ENCODE peak calls at places on chromosomes 6 and 20, in ten cellular contexts. Q is body of pancreas; A is A549; Z is PC-3; B is heart left ventricle; Y is CD4-positive, alpha-beta T cell; H is cardiac muscle cell; G is lower leg skin; L is A673; E is H9. X is an unnamed sample.

GRCh38 chr6:157317129-157317814 is 6.0 kb downstream of the TMEM242 start:
- DNase-seq in Z (peak), Y (no peak), Q (peak), L (peak), G (peak), B (peak), E (no peak), A (peak), H (peak), X (peak)

GRCh38 chr6:147116043-147116442 is 88.2 kb upstream of the STXBP5 start:
- DNase-seq in Z (no peak), A (no peak), Y (no peak), G (no peak), E (no peak), Q (no peak), L (no peak), H (no peak), B (no peak), X (no peak)

GRCh38 chr6:131379951-131380350 is 193.1 kb upstream of the ARG1 start:
- DNase-seq in Z (peak), Y (no peak), B (no peak), H (peak), E (no peak), L (no peak), Q (no peak), A (no peak), G (no peak), X (no peak)

GRCh38 chr20:50127587-50128519 is 14.9 kb upstream of the UBE2V1 start:
- DNase-seq in Z (no peak), E (no peak), B (no peak), Q (no peak), G (no peak), L (no peak), H (no peak), Y (no peak), A (no peak), X (no peak)

GRCh38 chr6:48701572-48701971 is 590.6 kb upstream of the PTCHD4 start:
- DNase-seq in B (no peak), E (no peak), A (no peak), Y (no peak), G (no peak), L (no peak), Q (no peak), Z (no peak), H (no peak), X (peak)

GRCh38 chr6:149923327-149923986 is 536 bp upstream of the RAET1G start:
- DNase-seq in L (no peak), H (no peak), Z (no peak), Q (no peak), Y (no peak), E (no peak), B (no peak), G (no peak), A (no peak), X (no peak)

GRCh38 chr6:155530219-155530834 is 74.7 kb upstream of the NOX3 start:
- DNase-seq in H (peak), G (no peak), Z (peak), B (no peak), E (no peak), L (peak), A (peak), Q (no peak), Y (no peak), X (no peak)

GRCh38 chr6:56406276-56407269 is 159.2 kb upstream of the COL21A1 start:
- DNase-seq in L (no peak), H (no peak), B (no peak), A (no peak), Y (no peak), Q (no peak), Z (no peak), G (no peak), E (no peak), X (no peak)

GRCh38 chr6:148445620-148446019 is 103.0 kb downstream of the SASH1 start:
- DNase-seq in Z (peak), A (no peak), Y (no peak), Q (no peak), H (peak), E (no peak), G (no peak), L (no peak), B (no peak), X (no peak)

GRCh38 chr6:31216208-31216898 is 45.9 kb upstream of the POU5F1 start:
- DNase-seq in B (no peak), Q (no peak), E (no peak), Y (no peak), Z (no peak), G (no peak), L (no peak), H (no peak), A (no peak), X (no peak)

GRCh38 chr20:3783516-3784225 is 2.4 kb upstream of the SPEF1 start:
- DNase-seq in B (no peak), Z (no peak), A (no peak), L (no peak), E (no peak), Q (no peak), G (no peak), Y (no peak), H (no peak), X (no peak)

GRCh38 chr6:46135176-46135575 is 5.4 kb downstream of the ENPP4 start:
- DNase-seq in H (no peak), E (no peak), Y (no peak), Q (no peak), A (no peak), G (no peak), L (no peak), B (no peak), Z (no peak), X (no peak)

GRCh38 chr6:139979021-139979721 is 604.7 kb upstream of the CITED2 start:
- DNase-seq in L (no peak), A (no peak), H (peak), Y (no peak), G (no peak), E (no peak), Z (no peak), B (peak), Q (no peak), X (peak)

GRCh38 chr6:147105786-147106185 is 98.4 kb upstream of the STXBP5 start:
- DNase-seq in Y (no peak), G (no peak), L (no peak), H (no peak), Q (no peak), Z (no peak), E (no peak), A (no peak), B (no peak), X (no peak)

GRCh38 chr6:110617057-110617456 is 140.6 kb upstream of the SLC22A16 start:
- DNase-seq in G (no peak), Q (no peak), L (no peak), A (no peak), Z (no peak), Y (no peak), H (no peak), B (no peak), E (no peak), X (no peak)

GRCh38 chr6:110620065-110620464 is 143.7 kb upstream of the SLC22A16 start:
- DNase-seq in A (no peak), H (no peak), L (no peak), Z (no peak), Q (no peak), Y (no peak), B (no peak), G (no peak), E (no peak), X (no peak)

GRCh38 chr6:110619275-110619908 is 143.0 kb upstream of the SLC22A16 start:
- DNase-seq in E (no peak), Y (no peak), A (no peak), L (no peak), Q (no peak), Z (no peak), H (no peak), G (no peak), B (no peak), X (no peak)

GRCh38 chr6:110621061-110621460 is 144.6 kb upstream of the SLC22A16 start:
- DNase-seq in L (no peak), G (no peak), Q (no peak), Z (no peak), Y (no peak), H (no peak), E (no peak), A (no peak), B (no peak), X (no peak)

DNA sequence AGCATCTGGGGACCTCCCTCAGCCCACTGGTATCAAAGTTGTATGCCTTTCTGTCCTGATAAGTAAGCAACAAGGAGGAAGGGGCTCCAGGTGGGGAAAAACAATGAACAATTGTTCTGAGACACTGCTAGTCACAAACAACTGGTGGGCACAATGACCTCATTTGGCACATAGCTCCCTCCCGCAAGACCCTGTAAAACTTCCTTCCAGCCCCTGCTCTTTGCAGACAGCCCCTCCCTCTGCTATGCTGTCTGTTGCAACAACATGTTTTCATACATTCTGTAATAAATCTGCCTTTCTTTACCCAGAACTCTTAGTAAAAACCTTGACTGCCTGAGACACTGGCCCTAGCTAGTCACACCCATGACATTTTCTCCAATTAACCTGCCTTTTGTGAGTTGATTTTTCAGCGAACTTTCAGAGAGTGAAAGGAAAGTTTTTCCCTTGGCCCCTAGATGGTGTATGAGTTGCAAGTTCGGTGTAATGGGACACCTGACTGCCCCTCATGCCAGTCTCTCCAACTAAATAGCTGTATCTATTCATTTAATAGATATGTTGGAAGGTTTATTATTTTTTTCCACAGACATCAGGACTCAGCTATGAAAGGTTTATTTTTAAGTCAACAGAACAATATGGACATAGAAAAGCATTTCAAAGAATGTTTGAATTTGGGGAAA is 142.3 kb upstream of the SLC22A16 start:
- DNase-seq in G (no peak), Y (no peak), E (no peak), L (no peak), Z (peak), H (no peak), A (peak), Q (no peak), B (no peak), X (no peak)
- TF ChIP-seq CTCF in G (no peak), Y (no peak), E (peak), L (peak), Z (peak), H (peak), A (peak), Q (peak), B (no peak), X (no peak)

GRCh38 chr6:2103644-2104523 is 141.5 kb downstream of the GMDS start:
- DNase-seq in E (no peak), A (peak), Y (no peak), Z (peak), Q (peak), B (no peak), H (peak), G (no peak), L (peak), X (no peak)
- TF ChIP-seq CTCF in E (peak), A (peak), Y (peak), Z (peak), Q (peak), B (peak), H (peak), G (no peak), L (peak), X (peak)

GRCh38 chr6:138289739-138290138 is 71.4 kb upstream of the PBOV1 start:
- DNase-seq in H (no peak), L (no peak), A (peak), G (no peak), B (no peak), Y (no peak), E (peak), Z (peak), Q (peak), X (no peak)
- TF ChIP-seq CTCF in H (peak), L (peak), A (no peak), G (no peak), B (peak), Y (no peak), E (peak), Z (peak), Q (peak), X (no peak)

DNA sequence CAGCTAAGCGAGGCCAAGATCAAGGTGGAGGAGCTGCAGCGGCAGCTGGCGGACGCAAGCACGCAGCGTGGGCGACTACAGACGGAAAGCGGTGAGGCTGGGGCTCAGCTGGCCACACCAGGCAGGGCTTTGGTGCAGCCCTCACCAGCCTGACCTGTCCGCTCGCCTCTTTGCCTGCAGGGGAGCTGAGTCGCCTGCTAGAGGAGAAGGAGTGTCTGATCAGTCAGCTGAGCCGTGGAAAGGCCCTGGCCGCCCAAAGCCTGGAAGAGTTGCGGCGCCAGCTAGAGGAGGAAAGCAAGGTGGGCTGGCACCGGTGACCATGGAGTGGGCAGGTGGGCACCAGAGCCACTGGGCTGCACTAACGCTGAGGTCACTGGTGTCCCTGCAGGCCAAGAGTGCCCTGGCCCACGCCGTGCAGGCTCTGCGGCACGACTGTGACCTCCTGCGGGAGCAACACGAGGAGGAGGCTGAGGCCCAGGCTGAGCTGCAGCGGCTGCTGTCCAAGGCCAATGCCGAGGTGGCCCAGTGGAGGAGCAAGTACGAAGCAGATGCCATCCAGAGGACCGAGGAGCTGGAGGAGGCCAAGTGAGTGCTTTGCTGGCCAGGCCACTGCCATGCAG is 42.8 kb downstream of the MYH7B start:
- DNase-seq in A (no peak), E (peak), Y (no peak), G (no peak), L (no peak), B (peak), H (no peak), Z (no peak), Q (no peak), X (no peak)
- TF ChIP-seq CTCF in A (no peak), E (peak), Y (no peak), G (no peak), L (no peak), B (no peak), H (no peak), Z (peak), Q (no peak), X (no peak)

GRCh38 chr20:2692036-2692885 is at the start of gene EBF4:
- DNase-seq in A (peak), B (peak), Y (no peak), L (no peak), H (peak), E (peak), Q (peak), Z (no peak), G (no peak), X (peak)

GRCh38 chr20:2693996-2694471 is 1.5 kb downstream of the EBF4 start:
- DNase-seq in G (no peak), Y (no peak), H (peak), L (no peak), Z (no peak), E (peak), A (no peak), B (peak), Q (no peak), X (no peak)

GRCh38 chr20:2694519-2694918 is 1.9 kb downstream of the EBF4 start:
- DNase-seq in L (no peak), A (no peak), E (no peak), Z (no peak), Q (no peak), G (no peak), Y (no peak), B (no peak), H (no peak), X (no peak)

GRCh38 chr20:2692886-2693285 is 306 bp downstream of the EBF4 start:
- DNase-seq in E (no peak), Q (no peak), Y (no peak), L (no peak), H (peak), Z (no peak), A (no peak), G (no peak), B (no peak), X (no peak)

DNA sequence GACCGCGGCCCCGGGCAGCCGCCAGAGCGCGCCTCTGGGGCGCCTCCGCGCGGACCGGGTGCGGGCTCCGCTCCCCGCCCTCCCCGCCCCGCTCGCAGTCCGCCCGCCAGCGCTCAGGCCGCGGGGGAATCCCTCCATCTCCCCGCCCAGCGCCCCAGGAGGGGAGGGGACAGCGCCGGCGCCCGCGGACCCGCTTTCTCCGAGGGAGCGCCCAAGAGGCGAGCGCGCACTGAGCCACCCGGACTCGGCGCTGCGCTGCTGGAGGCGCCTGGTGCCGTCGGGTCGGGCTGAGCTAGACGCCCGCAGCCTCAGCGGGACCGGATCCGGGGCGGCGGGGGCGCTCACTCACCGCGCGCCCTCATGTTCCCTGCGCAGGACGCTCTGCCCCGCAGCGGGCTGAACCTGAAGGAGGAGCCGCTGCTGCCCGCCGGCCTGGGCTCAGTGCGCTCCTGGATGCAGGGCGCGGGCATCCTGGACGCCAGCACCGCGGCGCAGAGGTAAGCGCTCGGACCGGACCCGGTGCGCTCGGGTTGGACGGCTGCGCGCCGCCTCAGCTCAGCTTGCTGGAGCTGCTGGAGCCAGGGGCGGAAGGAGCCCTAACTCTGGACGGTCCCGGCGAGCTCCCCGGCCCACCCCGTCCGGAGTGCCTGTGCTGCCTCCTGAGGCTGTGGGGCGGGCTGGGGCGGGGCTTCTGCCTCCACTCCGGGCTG is 861 bp downstream of the EBF4 start:
- DNase-seq in L (peak), Y (peak), A (peak), H (peak), Q (peak), E (peak), G (no peak), Z (no peak), B (no peak), X (no peak)
- TF ChIP-seq CTCF in L (no peak), Y (no peak), A (peak), H (no peak), Q (no peak), E (no peak), G (no peak), Z (no peak), B (no peak), X (no peak)

GRCh38 chr6:69732640-69733039 is 64.2 kb downstream of the LMBRD1 start:
- DNase-seq in Z (peak), Y (no peak), Q (no peak), B (no peak), G (no peak), E (no peak), L (peak), H (peak), A (no peak), X (no peak)

GRCh38 chr6:69735029-69735428 is 61.8 kb downstream of the LMBRD1 start:
- DNase-seq in E (no peak), Q (no peak), B (no peak), Y (no peak), H (no peak), A (no peak), G (no peak), Z (peak), L (no peak), X (no peak)

GRCh38 chr6:69732045-69732444 is 64.8 kb downstream of the LMBRD1 start:
- DNase-seq in G (no peak), B (no peak), Q (no peak), A (no peak), Y (no peak), L (no peak), Z (no peak), E (no peak), H (no peak), X (no peak)

DNA sequence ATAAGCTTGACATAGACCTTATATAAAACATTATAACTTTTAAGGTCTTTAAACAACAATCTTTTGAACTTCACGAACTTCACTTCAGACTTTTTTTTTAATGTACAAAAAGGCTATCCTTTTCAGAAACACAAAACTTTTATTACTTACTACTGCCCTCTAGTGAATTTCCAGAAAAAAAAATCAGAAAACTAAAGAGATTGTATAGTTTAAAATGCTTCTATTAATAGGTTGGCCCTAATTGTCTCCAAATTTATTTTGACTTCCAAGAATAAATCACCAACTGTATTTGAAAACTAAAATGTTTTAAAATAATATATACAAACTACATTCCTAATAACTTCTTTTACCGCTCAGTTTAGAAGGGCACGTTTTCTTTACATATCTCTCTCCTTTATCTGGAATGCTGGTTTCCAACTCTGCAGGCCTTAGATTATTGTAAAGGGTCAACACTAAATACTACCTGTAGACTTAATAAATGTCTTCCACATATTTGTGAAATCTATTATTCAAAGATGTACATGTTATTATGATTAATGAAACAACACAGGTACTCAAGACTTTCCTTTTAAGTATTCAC is 66.8 kb downstream of the LMBRD1 start:
- DNase-seq in Q (no peak), B (no peak), G (no peak), Z (peak), L (peak), Y (no peak), A (no peak), H (peak), E (no peak), X (no peak)
- TF ChIP-seq CTCF in Q (peak), B (no peak), G (no peak), Z (peak), L (peak), Y (peak), A (peak), H (peak), E (peak), X (no peak)

X was measured in left lung.